ENCODE peak calls at places on chromosomes 5 and 9, in ten cellular contexts. Z, M, N, R, Q, K, V, P, W and X are unnamed samples.

GRCh38 chr5:119570935-119571334 is 58.4 kb upstream of the FAM170A start:
- DNase-seq in N (no peak), P (no peak), M (no peak), Z (no peak), R (no peak), V (no peak), Q (no peak), W (no peak), K (no peak), X (no peak)

GRCh38 chr5:87732875-87733768 is 320.4 kb upstream of the CCNH start:
- DNase-seq in K (no peak), M (no peak), N (no peak), Q (no peak), Z (no peak), P (no peak), R (no peak), W (no peak), V (no peak), X (no peak)

GRCh38 chr9:83154087-83154736 is 91.3 kb upstream of the RASEF start:
- DNase-seq in M (no peak), V (peak), K (no peak), W (peak), Q (peak), P (no peak), Z (no peak), R (peak), N (no peak), X (no peak)

GRCh38 chr5:59542841-59543825 is 350.4 kb downstream of the PDE4D start:
- DNase-seq in R (peak), W (peak), K (peak), P (peak), N (peak), V (peak), Q (peak), Z (no peak), M (peak), X (no peak)

GRCh38 chr5:124902097-124902821 is 155.8 kb upstream of the ZNF608 start:
- DNase-seq in N (no peak), K (no peak), R (peak), W (peak), P (no peak), M (no peak), Q (peak), V (peak), Z (peak), X (peak)

GRCh38 chr9:108933231-108933630 is 693 bp downstream of the ELP1 start:
- DNase-seq in N (no peak), M (no peak), V (peak), P (no peak), Z (no peak), K (no peak), Q (peak), W (peak), R (peak), X (no peak)

GRCh38 chr5:55483903-55484302 is 50.9 kb downstream of the PLPP1 start:
- DNase-seq in P (no peak), K (no peak), M (no peak), Q (no peak), W (no peak), R (no peak), V (no peak), Z (no peak), N (no peak), X (no peak)

GRCh38 chr9:35552837-35553236 is 52.2 kb upstream of the TESK1 start:
- DNase-seq in Z (no peak), P (no peak), W (no peak), Q (peak), K (no peak), R (no peak), V (no peak), N (no peak), M (no peak), X (no peak)

GRCh38 chr5:102138243-102138653 is 157.8 kb downstream of the SLCO4C1 start:
- DNase-seq in M (no peak), Q (no peak), N (no peak), Z (no peak), W (no peak), V (no peak), R (no peak), P (peak), K (no peak), X (no peak)

GRCh38 chr9:70229026-70229425 is 29.8 kb upstream of the SMC5 start:
- DNase-seq in Z (no peak), M (no peak), V (peak), W (no peak), K (no peak), P (no peak), R (peak), N (peak), Q (peak), X (no peak)

GRCh38 chr9:95615246-95615645 is 98.5 kb upstream of the PTCH1 start:
- DNase-seq in K (no peak), V (no peak), N (no peak), M (no peak), Z (no peak), W (no peak), Q (no peak), P (no peak), R (no peak), X (no peak)

GRCh38 chr9:95610006-95610785 is 93.4 kb upstream of the PTCH1 start:
- DNase-seq in K (no peak), R (no peak), M (no peak), Q (no peak), V (no peak), P (no peak), N (no peak), W (no peak), Z (no peak), X (no peak)

GRCh38 chr9:95613670-95614069 is 96.9 kb upstream of the PTCH1 start:
- DNase-seq in N (no peak), R (no peak), P (no peak), K (no peak), Q (no peak), W (no peak), Z (no peak), V (no peak), M (no peak), X (no peak)

GRCh38 chr9:95609426-95609825 is 92.7 kb upstream of the PTCH1 start:
- DNase-seq in V (no peak), Q (no peak), R (no peak), N (no peak), Z (no peak), P (no peak), M (no peak), K (no peak), W (no peak), X (no peak)

GRCh38 chr9:95611354-95611753 is 94.6 kb upstream of the PTCH1 start:
- DNase-seq in K (no peak), N (no peak), Q (no peak), M (no peak), Z (no peak), P (no peak), V (no peak), R (no peak), W (no peak), X (no peak)
- TF ChIP-seq CTCF in K (no peak), N (no peak), Q (no peak), M (no peak), Z (no peak), P (no peak), V (no peak), R (no peak), W (no peak), X (no peak)

DNA sequence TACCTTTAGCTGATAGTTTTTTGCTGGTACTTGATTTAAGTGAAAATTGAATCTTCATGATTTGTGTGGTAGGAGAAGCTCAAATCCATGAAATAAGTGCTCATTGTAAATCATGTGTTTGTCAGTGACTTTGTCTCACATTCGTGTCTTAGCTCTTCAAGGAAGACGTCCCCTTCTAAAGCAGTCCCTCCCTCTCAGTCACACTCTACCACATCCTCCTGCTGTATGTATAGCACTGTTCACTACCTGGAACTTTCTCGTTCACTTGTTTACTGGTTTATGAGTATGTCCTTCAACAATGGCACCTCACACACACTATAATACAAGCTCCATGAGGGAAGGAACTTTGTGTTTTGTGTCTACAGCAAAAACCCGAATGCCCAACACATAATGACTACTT is 3.4 kb upstream of the TTC39B start:
- DNase-seq in W (no peak), Z (no peak), M (no peak), Q (no peak), P (no peak), R (no peak), N (no peak), V (no peak), K (no peak), X (no peak)
- H3K4me3 ChIP-seq in W (no peak), Z (no peak), M (no peak), Q (no peak), P (no peak), R (no peak), N (no peak), V (no peak), K (no peak), X (no peak)

DNA sequence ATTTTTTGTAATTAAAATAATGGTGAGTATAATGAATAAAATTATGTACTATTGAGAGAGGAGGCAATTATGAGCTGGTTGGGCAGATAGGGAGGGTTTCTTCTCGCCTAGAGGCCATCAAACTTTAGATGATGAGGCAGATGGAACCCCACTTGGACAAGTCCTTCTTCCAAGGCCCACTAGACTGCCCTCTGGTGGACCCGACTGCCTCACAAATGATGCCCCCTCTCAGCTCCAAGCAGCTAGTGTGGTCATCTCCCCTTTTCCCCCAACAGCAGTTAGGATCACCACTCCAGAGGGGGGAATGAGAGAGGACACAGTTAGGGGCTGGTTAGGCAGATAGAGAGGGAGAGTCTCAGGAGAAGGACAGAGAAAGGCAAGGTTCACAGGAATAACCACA is 348.0 kb upstream of the CDH18 start:
- DNase-seq in R (no peak), P (peak), V (peak), M (no peak), N (no peak), K (no peak), W (no peak), Q (peak), Z (no peak), X (no peak)
- TF ChIP-seq CTCF in R (no peak), P (no peak), V (peak), M (no peak), N (no peak), K (no peak), W (peak), Q (peak), Z (no peak), X (no peak)

GRCh38 chr5:169657127-169657526 is 20.1 kb downstream of the DOCK2 start:
- DNase-seq in K (no peak), Z (no peak), Q (no peak), M (no peak), N (no peak), V (no peak), P (no peak), R (no peak), W (no peak), X (no peak)
- H3K4me3 ChIP-seq in K (no peak), Z (no peak), Q (no peak), M (no peak), N (no peak), V (no peak), P (no peak), R (no peak), W (no peak), X (no peak)

GRCh38 chr5:169164481-169164925 is 136.4 kb downstream of the SLIT3 start:
- DNase-seq in V (no peak), P (peak), Q (peak), K (no peak), R (no peak), M (no peak), N (peak), Z (no peak), W (peak), X (no peak)
- TF ChIP-seq CTCF in V (no peak), P (no peak), Q (no peak), K (no peak), R (no peak), M (no peak), N (no peak), Z (no peak), W (no peak), X (no peak)

GRCh38 chr9:2281031-2281802 is 266.1 kb downstream of the SMARCA2 start:
- DNase-seq in N (no peak), Z (no peak), W (peak), R (no peak), V (peak), P (no peak), Q (peak), M (no peak), K (no peak), X (no peak)
- H3K4me3 ChIP-seq in N (no peak), Z (no peak), W (no peak), R (no peak), V (no peak), P (no peak), Q (no peak), M (no peak), K (no peak), X (no peak)

GRCh38 chr9:126009047-126009446 is 261.9 kb downstream of the PBX3 start:
- DNase-seq in Z (no peak), K (no peak), Q (peak), V (peak), R (no peak), N (no peak), W (no peak), P (peak), M (no peak), X (no peak)
- TF ChIP-seq CTCF in Z (peak), K (no peak), Q (peak), V (peak), R (peak), N (no peak), W (peak), P (no peak), M (no peak), X (peak)

GRCh38 chr5:75567710-75568109 is 43.5 kb upstream of the ANKDD1B start:
- DNase-seq in Q (peak), P (peak), K (no peak), V (peak), W (peak), Z (no peak), R (peak), M (no peak), N (no peak), X (no peak)
- H3K4me3 ChIP-seq in Q (no peak), P (no peak), K (no peak), V (no peak), W (no peak), Z (no peak), R (no peak), M (no peak), N (no peak), X (no peak)

DNA sequence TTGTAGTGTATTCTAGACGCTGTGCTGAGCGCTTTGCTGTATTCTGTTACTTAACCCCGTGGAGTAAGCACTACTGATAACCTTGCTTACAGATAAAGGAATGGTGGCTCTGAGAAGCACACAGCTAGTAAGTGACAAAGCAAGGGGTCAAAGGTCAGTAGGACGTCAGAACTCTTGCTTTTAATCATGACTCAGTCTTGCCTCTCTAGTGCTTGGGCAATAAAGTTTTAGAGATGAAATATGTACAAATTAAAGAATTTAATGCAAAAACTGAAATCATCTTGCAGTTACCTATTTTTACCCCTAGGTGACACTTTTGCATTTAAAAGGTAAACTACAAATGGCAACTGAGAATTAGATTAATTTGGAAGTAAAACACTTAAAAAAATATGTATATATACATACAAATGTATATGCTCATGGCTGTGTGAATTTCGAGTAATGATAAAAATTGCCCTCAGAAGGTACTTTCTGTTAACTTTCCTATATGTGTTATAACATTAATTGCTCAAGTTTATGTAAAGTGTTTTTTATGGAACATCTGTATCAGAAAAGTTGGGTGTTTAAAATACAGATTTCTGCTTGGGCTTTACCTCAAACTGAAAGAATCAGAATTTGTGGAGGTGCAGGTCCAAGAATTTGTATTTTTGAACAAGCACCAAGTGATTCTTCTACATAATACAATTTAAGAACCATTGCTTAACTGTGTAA is 175.1 kb upstream of the DAB2 start:
- DNase-seq in Q (peak), N (no peak), V (peak), M (no peak), R (peak), W (peak), P (peak), K (no peak), Z (no peak), X (peak)
- TF ChIP-seq CTCF in Q (peak), N (peak), V (peak), M (peak), R (peak), W (peak), P (peak), K (peak), Z (peak), X (peak)